ENCODE peak calls at places on chromosomes 7 and 10, in seven cellular contexts. One of them, this sample, is unnamed.

GRCh38 chr10:132389631-132390454 is 7.2 kb upstream of the PWWP2B start:
- DNase-seq in lung: no peak
- DNase-seq in tibial nerve: peak
- DNase-seq in kidney: peak
- DNase-seq in right atrium auricular region: no peak
- DNase-seq in CD8-positive, alpha-beta T cell: no peak
- DNase-seq in Peyer's patch: peak
- DNase-seq in this sample: no peak

GRCh38 chr7:116779921-116780320 is 82.5 kb upstream of the CAPZA2 start:
- DNase-seq in lung: no peak
- DNase-seq in tibial nerve: no peak
- DNase-seq in kidney: no peak
- DNase-seq in right atrium auricular region: no peak
- DNase-seq in CD8-positive, alpha-beta T cell: no peak
- DNase-seq in Peyer's patch: no peak
- DNase-seq in this sample: no peak

GRCh38 chr10:30857803-30858202 is 173.9 kb downstream of the ZNF438 start:
- DNase-seq in lung: peak
- DNase-seq in tibial nerve: peak
- DNase-seq in kidney: no peak
- DNase-seq in right atrium auricular region: peak
- DNase-seq in CD8-positive, alpha-beta T cell: no peak
- DNase-seq in Peyer's patch: no peak
- DNase-seq in this sample: no peak

GRCh38 chr10:124678566-124679240 is 65.5 kb downstream of the FAM53B start:
- DNase-seq in lung: no peak
- DNase-seq in tibial nerve: no peak
- DNase-seq in kidney: peak
- DNase-seq in right atrium auricular region: no peak
- DNase-seq in CD8-positive, alpha-beta T cell: peak
- DNase-seq in Peyer's patch: no peak
- DNase-seq in this sample: no peak

GRCh38 chr7:82109288-82109687 is 334.3 kb downstream of the CACNA2D1 start:
- DNase-seq in lung: no peak
- DNase-seq in tibial nerve: no peak
- DNase-seq in kidney: no peak
- DNase-seq in right atrium auricular region: no peak
- DNase-seq in CD8-positive, alpha-beta T cell: no peak
- DNase-seq in Peyer's patch: no peak
- DNase-seq in this sample: no peak

GRCh38 chr7:6232534-6232933 is 39.9 kb downstream of the CYTH3 start:
- DNase-seq in lung: peak
- DNase-seq in tibial nerve: no peak
- DNase-seq in kidney: no peak
- DNase-seq in right atrium auricular region: no peak
- DNase-seq in CD8-positive, alpha-beta T cell: no peak
- DNase-seq in Peyer's patch: no peak
- DNase-seq in this sample: no peak

GRCh38 chr10:81981724-81982123 is 106.7 kb downstream of the NRG3 start:
- DNase-seq in lung: no peak
- DNase-seq in tibial nerve: no peak
- DNase-seq in kidney: no peak
- DNase-seq in right atrium auricular region: no peak
- DNase-seq in CD8-positive, alpha-beta T cell: no peak
- DNase-seq in Peyer's patch: no peak
- DNase-seq in this sample: no peak

GRCh38 chr10:106111241-106111640 is 1053.3 kb downstream of the SORCS1 start:
- DNase-seq in lung: no peak
- DNase-seq in tibial nerve: no peak
- DNase-seq in kidney: no peak
- DNase-seq in right atrium auricular region: no peak
- DNase-seq in CD8-positive, alpha-beta T cell: no peak
- DNase-seq in Peyer's patch: no peak
- DNase-seq in this sample: no peak

GRCh38 chr7:151717415-151717814 is 159.5 kb downstream of the PRKAG2 start:
- DNase-seq in lung: peak
- DNase-seq in tibial nerve: no peak
- DNase-seq in kidney: no peak
- DNase-seq in right atrium auricular region: no peak
- DNase-seq in CD8-positive, alpha-beta T cell: no peak
- DNase-seq in Peyer's patch: no peak
- DNase-seq in this sample: no peak

GRCh38 chr7:75995996-75996395 is 1.6 kb upstream of the TMEM120A start:
- DNase-seq in lung: no peak
- DNase-seq in tibial nerve: no peak
- DNase-seq in kidney: no peak
- DNase-seq in right atrium auricular region: no peak
- DNase-seq in CD8-positive, alpha-beta T cell: no peak
- DNase-seq in Peyer's patch: no peak
- DNase-seq in this sample: no peak

GRCh38 chr7:75995052-75995471 is 667 bp upstream of the TMEM120A start:
- DNase-seq in lung: no peak
- DNase-seq in tibial nerve: no peak
- DNase-seq in kidney: no peak
- DNase-seq in right atrium auricular region: no peak
- DNase-seq in CD8-positive, alpha-beta T cell: no peak
- DNase-seq in Peyer's patch: no peak
- DNase-seq in this sample: no peak

GRCh38 chr7:75993689-75994387 is 557 bp downstream of the TMEM120A start:
- DNase-seq in lung: peak
- DNase-seq in tibial nerve: peak
- DNase-seq in kidney: peak
- DNase-seq in right atrium auricular region: peak
- DNase-seq in CD8-positive, alpha-beta T cell: no peak
- DNase-seq in Peyer's patch: peak
- DNase-seq in this sample: peak

GRCh38 chr7:75996476-75996875 is 2.1 kb upstream of the TMEM120A start:
- DNase-seq in lung: no peak
- DNase-seq in tibial nerve: no peak
- DNase-seq in kidney: no peak
- DNase-seq in right atrium auricular region: no peak
- DNase-seq in CD8-positive, alpha-beta T cell: no peak
- DNase-seq in Peyer's patch: no peak
- DNase-seq in this sample: no peak

GRCh38 chr7:75994388-75995051 is at the start of gene TMEM120A:
- DNase-seq in lung: peak
- DNase-seq in tibial nerve: peak
- DNase-seq in kidney: peak
- DNase-seq in right atrium auricular region: peak
- DNase-seq in CD8-positive, alpha-beta T cell: peak
- DNase-seq in Peyer's patch: peak
- DNase-seq in this sample: peak
- TF ChIP-seq CTCF in lung: no peak
- TF ChIP-seq CTCF in tibial nerve: peak
- TF ChIP-seq CTCF in kidney: no peak
- TF ChIP-seq CTCF in right atrium auricular region: no peak
- TF ChIP-seq CTCF in CD8-positive, alpha-beta T cell: no peak
- TF ChIP-seq CTCF in Peyer's patch: no peak
- TF ChIP-seq CTCF in this sample: no peak

GRCh38 chr10:25682203-25682950 is 251.7 kb upstream of the MYO3A start:
- DNase-seq in lung: no peak
- DNase-seq in tibial nerve: no peak
- DNase-seq in kidney: no peak
- DNase-seq in right atrium auricular region: no peak
- DNase-seq in CD8-positive, alpha-beta T cell: no peak
- DNase-seq in Peyer's patch: no peak
- DNase-seq in this sample: no peak
- TF ChIP-seq CTCF in lung: no peak
- TF ChIP-seq CTCF in tibial nerve: peak
- TF ChIP-seq CTCF in kidney: peak
- TF ChIP-seq CTCF in right atrium auricular region: peak
- TF ChIP-seq CTCF in CD8-positive, alpha-beta T cell: no peak
- TF ChIP-seq CTCF in Peyer's patch: no peak
- TF ChIP-seq CTCF in this sample: peak

DNA sequence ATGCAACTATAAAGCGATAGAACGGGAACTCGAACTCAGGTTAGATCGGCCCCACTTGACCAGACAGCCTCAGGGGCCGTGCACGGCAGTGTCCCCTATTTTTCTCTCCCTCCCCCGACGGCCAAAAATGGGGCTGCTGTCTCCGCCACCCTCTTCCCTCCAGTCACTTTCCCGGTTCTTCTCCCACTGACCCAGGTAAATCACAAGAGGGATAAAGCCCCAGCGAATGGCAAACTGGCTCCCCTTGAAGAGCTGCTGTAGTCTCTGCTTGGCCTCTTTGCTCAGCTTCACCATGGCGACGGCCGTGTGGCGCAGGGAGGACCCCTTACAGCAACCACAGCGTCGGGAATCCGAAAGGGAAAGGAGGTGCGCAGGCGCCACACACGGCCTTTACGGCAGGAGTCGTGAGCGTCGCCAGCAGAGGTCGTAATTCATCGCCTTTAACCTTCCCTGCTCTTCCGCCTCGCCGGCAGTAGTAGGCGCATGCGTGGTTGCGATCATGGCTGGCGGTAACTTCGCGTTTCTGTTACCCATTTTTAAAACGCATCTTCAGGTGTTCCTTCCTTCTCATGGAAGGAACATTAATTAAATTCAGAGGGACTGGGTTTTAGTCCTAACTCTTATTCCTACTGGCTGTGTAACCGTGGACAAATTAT is at the start of gene TOMM7:
- DNase-seq in lung: peak
- DNase-seq in tibial nerve: peak
- DNase-seq in kidney: peak
- DNase-seq in right atrium auricular region: peak
- DNase-seq in CD8-positive, alpha-beta T cell: peak
- DNase-seq in Peyer's patch: peak
- DNase-seq in this sample: peak
- TF ChIP-seq CTCF in lung: peak
- TF ChIP-seq CTCF in tibial nerve: peak
- TF ChIP-seq CTCF in kidney: peak
- TF ChIP-seq CTCF in right atrium auricular region: peak
- TF ChIP-seq CTCF in CD8-positive, alpha-beta T cell: no peak
- TF ChIP-seq CTCF in Peyer's patch: peak
- TF ChIP-seq CTCF in this sample: no peak

GRCh38 chr7:138099813-138100212 is 23.6 kb downstream of the AKR1D1 start:
- DNase-seq in lung: no peak
- DNase-seq in tibial nerve: no peak
- DNase-seq in kidney: no peak
- DNase-seq in right atrium auricular region: no peak
- DNase-seq in CD8-positive, alpha-beta T cell: no peak
- DNase-seq in Peyer's patch: no peak
- DNase-seq in this sample: no peak

GRCh38 chr7:138092486-138093028 is 16.3 kb downstream of the AKR1D1 start:
- DNase-seq in lung: no peak
- DNase-seq in tibial nerve: no peak
- DNase-seq in kidney: no peak
- DNase-seq in right atrium auricular region: no peak
- DNase-seq in CD8-positive, alpha-beta T cell: no peak
- DNase-seq in Peyer's patch: no peak
- DNase-seq in this sample: no peak

GRCh38 chr7:138095972-138096935 is 20.0 kb downstream of the AKR1D1 start:
- DNase-seq in lung: no peak
- DNase-seq in tibial nerve: no peak
- DNase-seq in kidney: no peak
- DNase-seq in right atrium auricular region: no peak
- DNase-seq in CD8-positive, alpha-beta T cell: no peak
- DNase-seq in Peyer's patch: no peak
- DNase-seq in this sample: no peak

GRCh38 chr7:138097064-138097741 is 20.9 kb downstream of the AKR1D1 start:
- DNase-seq in lung: no peak
- DNase-seq in tibial nerve: no peak
- DNase-seq in kidney: no peak
- DNase-seq in right atrium auricular region: no peak
- DNase-seq in CD8-positive, alpha-beta T cell: no peak
- DNase-seq in Peyer's patch: no peak
- DNase-seq in this sample: peak
- TF ChIP-seq CTCF in lung: no peak
- TF ChIP-seq CTCF in tibial nerve: no peak
- TF ChIP-seq CTCF in kidney: peak
- TF ChIP-seq CTCF in right atrium auricular region: no peak
- TF ChIP-seq CTCF in CD8-positive, alpha-beta T cell: no peak
- TF ChIP-seq CTCF in Peyer's patch: no peak
- TF ChIP-seq CTCF in this sample: no peak

This sample was measured in nephron progenitor cell.